ENCODE peak calls at places on chromosomes 1 and 21, in ten cellular contexts. One of them, this sample, is unnamed. For H3K4me1, the result is how much of the 10 kb centered on the place peaks cover.

GRCh38 chr1:218412181-218412580 is 67.0 kb downstream of the TGFB2 start:
- DNase-seq in fibroblast of lung: no peak
- DNase-seq in astrocyte: peak
- DNase-seq in CD4-positive, alpha-beta memory T cell: no peak
- DNase-seq in heart right ventricle: no peak
- DNase-seq in CD8-positive, alpha-beta memory T cell: no peak
- DNase-seq in esophagus squamous epithelium: no peak
- DNase-seq in cardiac muscle cell: no peak
- DNase-seq in body of pancreas: no peak
- DNase-seq in right cardiac atrium: no peak
- DNase-seq in this sample: no peak

GRCh38 chr1:17861685-17862084 is 106.6 kb downstream of the ACTL8 start:
- DNase-seq in fibroblast of lung: no peak
- DNase-seq in astrocyte: peak
- DNase-seq in CD4-positive, alpha-beta memory T cell: no peak
- DNase-seq in heart right ventricle: no peak
- DNase-seq in CD8-positive, alpha-beta memory T cell: no peak
- DNase-seq in esophagus squamous epithelium: no peak
- DNase-seq in cardiac muscle cell: no peak
- DNase-seq in body of pancreas: no peak
- DNase-seq in right cardiac atrium: no peak
- DNase-seq in this sample: no peak

GRCh38 chr1:244869950-244870349 is 5.6 kb upstream of the HNRNPU start:
- DNase-seq in fibroblast of lung: no peak
- DNase-seq in astrocyte: no peak
- DNase-seq in CD4-positive, alpha-beta memory T cell: no peak
- DNase-seq in heart right ventricle: no peak
- DNase-seq in CD8-positive, alpha-beta memory T cell: no peak
- DNase-seq in esophagus squamous epithelium: no peak
- DNase-seq in cardiac muscle cell: no peak
- DNase-seq in body of pancreas: no peak
- DNase-seq in right cardiac atrium: no peak
- DNase-seq in this sample: no peak

GRCh38 chr21:34795152-34796141 is 126.7 kb downstream of the CLIC6 start:
- DNase-seq in fibroblast of lung: peak
- DNase-seq in astrocyte: peak
- DNase-seq in CD4-positive, alpha-beta memory T cell: no peak
- DNase-seq in heart right ventricle: no peak
- DNase-seq in CD8-positive, alpha-beta memory T cell: no peak
- DNase-seq in esophagus squamous epithelium: no peak
- DNase-seq in cardiac muscle cell: no peak
- DNase-seq in body of pancreas: peak
- DNase-seq in right cardiac atrium: no peak
- DNase-seq in this sample: no peak

GRCh38 chr1:237619553-237619952 is 271.2 kb downstream of the ZP4 start:
- DNase-seq in fibroblast of lung: no peak
- DNase-seq in astrocyte: no peak
- DNase-seq in CD4-positive, alpha-beta memory T cell: no peak
- DNase-seq in heart right ventricle: no peak
- DNase-seq in CD8-positive, alpha-beta memory T cell: no peak
- DNase-seq in esophagus squamous epithelium: no peak
- DNase-seq in cardiac muscle cell: no peak
- DNase-seq in body of pancreas: no peak
- DNase-seq in right cardiac atrium: no peak
- DNase-seq in this sample: no peak

GRCh38 chr1:160354388-160354985 is 11.3 kb downstream of the NCSTN start:
- DNase-seq in fibroblast of lung: peak
- DNase-seq in astrocyte: no peak
- DNase-seq in CD4-positive, alpha-beta memory T cell: no peak
- DNase-seq in heart right ventricle: no peak
- DNase-seq in CD8-positive, alpha-beta memory T cell: no peak
- DNase-seq in esophagus squamous epithelium: no peak
- DNase-seq in cardiac muscle cell: peak
- DNase-seq in body of pancreas: no peak
- DNase-seq in right cardiac atrium: no peak
- DNase-seq in this sample: no peak

GRCh38 chr1:113940365-113941244 is 11.5 kb downstream of the HIPK1 start:
- DNase-seq in fibroblast of lung: no peak
- DNase-seq in astrocyte: no peak
- DNase-seq in CD4-positive, alpha-beta memory T cell: peak
- DNase-seq in heart right ventricle: no peak
- DNase-seq in CD8-positive, alpha-beta memory T cell: peak
- DNase-seq in esophagus squamous epithelium: no peak
- DNase-seq in cardiac muscle cell: no peak
- DNase-seq in body of pancreas: no peak
- DNase-seq in right cardiac atrium: no peak
- DNase-seq in this sample: no peak

GRCh38 chr1:8790478-8790877 is 27.0 kb downstream of the RERE start:
- DNase-seq in fibroblast of lung: no peak
- DNase-seq in astrocyte: no peak
- DNase-seq in CD4-positive, alpha-beta memory T cell: no peak
- DNase-seq in heart right ventricle: no peak
- DNase-seq in CD8-positive, alpha-beta memory T cell: no peak
- DNase-seq in esophagus squamous epithelium: no peak
- DNase-seq in cardiac muscle cell: no peak
- DNase-seq in body of pancreas: no peak
- DNase-seq in right cardiac atrium: no peak
- DNase-seq in this sample: no peak

GRCh38 chr1:21001042-21001441 is 175.7 kb downstream of the EIF4G3 start:
- DNase-seq in fibroblast of lung: no peak
- DNase-seq in astrocyte: no peak
- DNase-seq in CD4-positive, alpha-beta memory T cell: no peak
- DNase-seq in heart right ventricle: no peak
- DNase-seq in CD8-positive, alpha-beta memory T cell: no peak
- DNase-seq in esophagus squamous epithelium: no peak
- DNase-seq in cardiac muscle cell: no peak
- DNase-seq in body of pancreas: no peak
- DNase-seq in right cardiac atrium: no peak
- DNase-seq in this sample: no peak

GRCh38 chr1:20999525-21000244 is 177.0 kb downstream of the EIF4G3 start:
- DNase-seq in fibroblast of lung: no peak
- DNase-seq in astrocyte: no peak
- DNase-seq in CD4-positive, alpha-beta memory T cell: no peak
- DNase-seq in heart right ventricle: no peak
- DNase-seq in CD8-positive, alpha-beta memory T cell: no peak
- DNase-seq in esophagus squamous epithelium: no peak
- DNase-seq in cardiac muscle cell: no peak
- DNase-seq in body of pancreas: no peak
- DNase-seq in right cardiac atrium: no peak
- DNase-seq in this sample: no peak

GRCh38 chr1:20994176-20994575 is 182.5 kb downstream of the EIF4G3 start:
- DNase-seq in fibroblast of lung: no peak
- DNase-seq in astrocyte: no peak
- DNase-seq in CD4-positive, alpha-beta memory T cell: no peak
- DNase-seq in heart right ventricle: no peak
- DNase-seq in CD8-positive, alpha-beta memory T cell: no peak
- DNase-seq in esophagus squamous epithelium: no peak
- DNase-seq in cardiac muscle cell: no peak
- DNase-seq in body of pancreas: no peak
- DNase-seq in right cardiac atrium: no peak
- DNase-seq in this sample: no peak

GRCh38 chr1:21000245-21000594 is 176.5 kb downstream of the EIF4G3 start:
- DNase-seq in fibroblast of lung: no peak
- DNase-seq in astrocyte: no peak
- DNase-seq in CD4-positive, alpha-beta memory T cell: no peak
- DNase-seq in heart right ventricle: no peak
- DNase-seq in CD8-positive, alpha-beta memory T cell: no peak
- DNase-seq in esophagus squamous epithelium: no peak
- DNase-seq in cardiac muscle cell: no peak
- DNase-seq in body of pancreas: no peak
- DNase-seq in right cardiac atrium: no peak
- DNase-seq in this sample: no peak

DNA sequence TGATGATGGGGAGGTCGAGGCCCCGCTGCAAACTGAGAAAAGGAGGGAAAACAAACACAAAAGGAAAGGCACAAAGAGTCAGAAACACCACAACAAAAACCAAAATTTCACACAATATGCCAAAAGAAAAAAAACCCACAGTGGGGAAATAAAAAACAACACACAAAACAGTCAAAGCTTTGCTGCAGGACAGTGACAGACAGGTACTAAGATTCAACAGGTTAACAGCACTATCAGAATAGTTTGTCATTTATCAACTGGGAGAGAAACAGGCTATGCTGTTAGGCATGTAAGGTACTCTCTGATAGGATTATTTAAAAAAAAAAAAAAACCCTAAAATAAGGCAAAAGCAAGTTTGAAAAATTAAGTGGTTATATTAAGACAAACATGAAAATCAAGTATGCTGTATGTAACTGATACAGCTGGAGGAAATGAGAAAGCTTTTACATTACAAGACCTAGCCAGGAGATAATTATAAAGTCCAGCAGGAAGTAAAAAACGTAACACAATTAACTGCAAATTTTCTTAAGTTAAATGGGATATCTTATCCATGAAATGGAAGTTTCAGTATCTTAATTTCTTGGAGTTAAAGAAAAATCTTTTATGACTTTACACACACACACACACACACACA is 179.0 kb downstream of the EIF4G3 start:
- DNase-seq in fibroblast of lung: no peak
- DNase-seq in astrocyte: no peak
- DNase-seq in CD4-positive, alpha-beta memory T cell: no peak
- DNase-seq in heart right ventricle: no peak
- DNase-seq in CD8-positive, alpha-beta memory T cell: no peak
- DNase-seq in esophagus squamous epithelium: no peak
- DNase-seq in cardiac muscle cell: no peak
- DNase-seq in body of pancreas: no peak
- DNase-seq in right cardiac atrium: no peak
- DNase-seq in this sample: no peak
- H3K4me1 ChIP-seq in fibroblast of lung: under half
- H3K4me1 ChIP-seq in astrocyte: under half
- H3K4me1 ChIP-seq in CD4-positive, alpha-beta memory T cell: under half
- H3K4me1 ChIP-seq in heart right ventricle: under half
- H3K4me1 ChIP-seq in CD8-positive, alpha-beta memory T cell: under half
- H3K4me1 ChIP-seq in esophagus squamous epithelium: under half
- H3K4me1 ChIP-seq in cardiac muscle cell: under half
- H3K4me1 ChIP-seq in body of pancreas: under half
- H3K4me1 ChIP-seq in right cardiac atrium: under half
- H3K4me1 ChIP-seq in this sample: under half

GRCh38 chr1:36257375-36257767 is 33.1 kb downstream of the THRAP3 start:
- DNase-seq in fibroblast of lung: no peak
- DNase-seq in astrocyte: no peak
- DNase-seq in CD4-positive, alpha-beta memory T cell: no peak
- DNase-seq in heart right ventricle: no peak
- DNase-seq in CD8-positive, alpha-beta memory T cell: no peak
- DNase-seq in esophagus squamous epithelium: no peak
- DNase-seq in cardiac muscle cell: no peak
- DNase-seq in body of pancreas: no peak
- DNase-seq in right cardiac atrium: no peak
- DNase-seq in this sample: no peak

GRCh38 chr1:36248250-36248894 is 24.1 kb downstream of the THRAP3 start:
- DNase-seq in fibroblast of lung: peak
- DNase-seq in astrocyte: peak
- DNase-seq in CD4-positive, alpha-beta memory T cell: no peak
- DNase-seq in heart right ventricle: no peak
- DNase-seq in CD8-positive, alpha-beta memory T cell: no peak
- DNase-seq in esophagus squamous epithelium: no peak
- DNase-seq in cardiac muscle cell: no peak
- DNase-seq in body of pancreas: peak
- DNase-seq in right cardiac atrium: peak
- DNase-seq in this sample: no peak

GRCh38 chr1:36256558-36257374 is 32.5 kb downstream of the THRAP3 start:
- DNase-seq in fibroblast of lung: no peak
- DNase-seq in astrocyte: no peak
- DNase-seq in CD4-positive, alpha-beta memory T cell: no peak
- DNase-seq in heart right ventricle: no peak
- DNase-seq in CD8-positive, alpha-beta memory T cell: no peak
- DNase-seq in esophagus squamous epithelium: no peak
- DNase-seq in cardiac muscle cell: no peak
- DNase-seq in body of pancreas: no peak
- DNase-seq in right cardiac atrium: no peak
- DNase-seq in this sample: no peak

GRCh38 chr1:36251794-36252481 is 27.7 kb downstream of the THRAP3 start:
- DNase-seq in fibroblast of lung: peak
- DNase-seq in astrocyte: no peak
- DNase-seq in CD4-positive, alpha-beta memory T cell: no peak
- DNase-seq in heart right ventricle: no peak
- DNase-seq in CD8-positive, alpha-beta memory T cell: no peak
- DNase-seq in esophagus squamous epithelium: no peak
- DNase-seq in cardiac muscle cell: no peak
- DNase-seq in body of pancreas: no peak
- DNase-seq in right cardiac atrium: no peak
- DNase-seq in this sample: no peak

DNA sequence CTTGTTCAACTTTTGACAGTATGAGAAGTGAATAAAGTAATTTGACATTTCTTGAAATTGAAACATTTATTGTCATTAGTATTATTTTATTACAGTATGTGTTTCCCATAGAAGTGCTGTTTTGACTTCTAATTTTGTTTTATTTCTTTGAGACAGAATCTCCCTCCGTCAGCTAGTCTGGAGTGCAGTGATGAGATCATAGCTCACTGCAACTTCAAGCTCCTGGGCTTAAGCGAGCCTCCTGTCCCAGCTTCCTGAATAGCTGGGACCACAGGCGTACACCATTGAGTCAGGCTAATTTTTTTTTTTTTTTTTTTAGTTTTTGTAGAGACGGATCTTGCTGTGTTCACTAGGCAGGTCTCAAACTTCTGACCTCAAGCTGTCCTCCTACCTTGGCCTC is 29.2 kb downstream of the THRAP3 start:
- DNase-seq in fibroblast of lung: peak
- DNase-seq in astrocyte: peak
- DNase-seq in CD4-positive, alpha-beta memory T cell: no peak
- DNase-seq in heart right ventricle: no peak
- DNase-seq in CD8-positive, alpha-beta memory T cell: no peak
- DNase-seq in esophagus squamous epithelium: no peak
- DNase-seq in cardiac muscle cell: no peak
- DNase-seq in body of pancreas: no peak
- DNase-seq in right cardiac atrium: no peak
- DNase-seq in this sample: no peak
- H3K4me1 ChIP-seq in fibroblast of lung: under half
- H3K4me1 ChIP-seq in astrocyte: under half
- H3K4me1 ChIP-seq in CD4-positive, alpha-beta memory T cell: half or more
- H3K4me1 ChIP-seq in heart right ventricle: half or more
- H3K4me1 ChIP-seq in CD8-positive, alpha-beta memory T cell: under half
- H3K4me1 ChIP-seq in esophagus squamous epithelium: under half
- H3K4me1 ChIP-seq in cardiac muscle cell: under half
- H3K4me1 ChIP-seq in body of pancreas: half or more
- H3K4me1 ChIP-seq in right cardiac atrium: under half
- H3K4me1 ChIP-seq in this sample: half or more

DNA sequence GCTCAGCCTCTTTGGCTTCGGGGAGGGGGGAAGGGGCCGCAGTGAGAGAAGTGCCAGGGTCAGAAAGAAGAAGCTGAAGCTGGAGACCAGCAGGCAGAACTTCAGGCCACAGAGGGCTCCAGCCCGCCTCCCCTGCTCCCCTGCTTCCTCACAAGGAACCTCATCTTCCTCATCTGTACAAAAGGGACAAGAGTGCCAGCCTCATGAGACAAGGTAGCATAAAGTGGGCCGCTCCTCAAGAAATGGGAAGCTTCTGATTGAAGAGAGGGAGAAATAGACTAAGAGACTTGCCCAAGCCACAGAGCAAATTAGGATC is 39.7 kb downstream of the AHDC1 start:
- DNase-seq in fibroblast of lung: no peak
- DNase-seq in astrocyte: no peak
- DNase-seq in CD4-positive, alpha-beta memory T cell: no peak
- DNase-seq in heart right ventricle: no peak
- DNase-seq in CD8-positive, alpha-beta memory T cell: no peak
- DNase-seq in esophagus squamous epithelium: no peak
- DNase-seq in cardiac muscle cell: no peak
- DNase-seq in body of pancreas: no peak
- DNase-seq in right cardiac atrium: no peak
- DNase-seq in this sample: no peak
- H3K4me1 ChIP-seq in fibroblast of lung: half or more
- H3K4me1 ChIP-seq in astrocyte: under half
- H3K4me1 ChIP-seq in CD4-positive, alpha-beta memory T cell: under half
- H3K4me1 ChIP-seq in heart right ventricle: half or more
- H3K4me1 ChIP-seq in CD8-positive, alpha-beta memory T cell: under half
- H3K4me1 ChIP-seq in esophagus squamous epithelium: half or more
- H3K4me1 ChIP-seq in cardiac muscle cell: half or more
- H3K4me1 ChIP-seq in body of pancreas: half or more
- H3K4me1 ChIP-seq in right cardiac atrium: half or more
- H3K4me1 ChIP-seq in this sample: under half

DNA sequence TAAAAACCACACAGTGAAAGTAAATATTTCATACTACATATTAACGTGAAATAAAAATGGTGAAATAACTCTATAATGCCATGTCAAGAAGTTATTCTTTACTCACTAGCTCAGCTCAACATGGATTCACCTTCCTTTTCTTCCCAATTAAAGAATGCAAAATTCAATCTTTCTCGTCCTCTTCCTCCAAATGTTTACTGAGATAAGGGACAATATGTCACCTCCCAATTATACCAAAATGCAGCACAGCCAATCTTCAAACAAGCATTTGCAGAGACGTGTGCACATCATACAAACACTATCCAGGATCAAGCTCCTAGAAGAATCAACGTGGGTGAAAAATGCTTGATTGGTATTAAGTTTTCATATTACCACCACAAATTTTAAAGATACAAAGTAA is 7.3 kb downstream of the PTP4A2 start:
- DNase-seq in fibroblast of lung: no peak
- DNase-seq in astrocyte: no peak
- DNase-seq in CD4-positive, alpha-beta memory T cell: no peak
- DNase-seq in heart right ventricle: no peak
- DNase-seq in CD8-positive, alpha-beta memory T cell: no peak
- DNase-seq in esophagus squamous epithelium: no peak
- DNase-seq in cardiac muscle cell: no peak
- DNase-seq in body of pancreas: no peak
- DNase-seq in right cardiac atrium: no peak
- DNase-seq in this sample: no peak
- H3K4me1 ChIP-seq in fibroblast of lung: under half
- H3K4me1 ChIP-seq in astrocyte: under half
- H3K4me1 ChIP-seq in CD4-positive, alpha-beta memory T cell: half or more
- H3K4me1 ChIP-seq in heart right ventricle: half or more
- H3K4me1 ChIP-seq in CD8-positive, alpha-beta memory T cell: half or more
- H3K4me1 ChIP-seq in esophagus squamous epithelium: half or more
- H3K4me1 ChIP-seq in cardiac muscle cell: half or more
- H3K4me1 ChIP-seq in body of pancreas: half or more
- H3K4me1 ChIP-seq in right cardiac atrium: under half
- H3K4me1 ChIP-seq in this sample: half or more